ENCODE peak calls at places on chromosomes 13 and 19, in seven cellular contexts. A is activated CD4-positive, alpha-beta T cell treated with anti-CD3 and anti-CD28 coated beads for 36 hours; H is PC-3; I is memory B cell; C is Right ventricle myocardium superior; Y is left lung; D is effector memory CD8-positive, alpha-beta T cell. P is an unnamed sample.

GRCh38 chr19:7657047-7657779 is 11.6 kb upstream of the RETN start:
- ATAC-seq in I (no peak), C (peak), A (peak), H (no peak), D (peak), Y (peak), P (peak)

GRCh38 chr19:29515706-29516357 is 10.0 kb upstream of the VSTM2B start:
- ATAC-seq in Y (no peak), C (no peak), I (no peak), A (no peak), D (no peak), H (no peak), P (no peak)

GRCh38 chr13:75417647-75418046 is 64.3 kb downstream of the TBC1D4 start:
- ATAC-seq in H (peak), Y (peak), I (no peak), C (no peak), D (no peak), A (no peak), P (no peak)

GRCh38 chr19:51090471-51090870 is 7.8 kb upstream of the KLK14 start:
- ATAC-seq in D (no peak), I (no peak), C (no peak), H (no peak), Y (no peak), A (no peak), P (no peak)

GRCh38 chr19:5997371-5997770 is 19.4 kb upstream of the RANBP3 start:
- ATAC-seq in D (no peak), C (no peak), H (no peak), A (no peak), I (no peak), Y (no peak), P (no peak)

GRCh38 chr19:29837448-29837961 is 25.7 kb downstream of the CCNE1 start:
- ATAC-seq in Y (no peak), H (no peak), I (peak), D (peak), A (peak), C (no peak), P (peak)

GRCh38 chr19:35309481-35310279 is 17.7 kb downstream of the MAG start:
- ATAC-seq in I (no peak), Y (peak), H (no peak), A (no peak), C (no peak), D (no peak), P (no peak)

GRCh38 chr19:29953352-29954247 is 11.6 kb downstream of the URI1 start:
- ATAC-seq in C (no peak), I (no peak), D (no peak), Y (no peak), A (no peak), H (no peak), P (peak)

GRCh38 chr19:23505738-23506137 is 110.5 kb upstream of the ZNF91 start:
- ATAC-seq in H (peak), D (no peak), I (no peak), Y (no peak), C (no peak), A (no peak), P (no peak)

GRCh38 chr19:51431124-51431523 is 13.7 kb upstream of the SIGLEC10 start:
- ATAC-seq in I (no peak), D (no peak), H (no peak), C (no peak), Y (peak), A (no peak), P (no peak)